ENCODE peak calls at places on chromosomes 5 and 9, in seven cellular contexts. G is mucosa of gallbladder; S is fibroblast of lung; A is NCI-H187; R is activated naive CD4-positive, alpha-beta T cell treated with anti-CD3 and anti-CD28 coated beads, Interleukin-2, amount 50 U/mL, for 72 hours; I is body of pancreas; J is activated CD4-positive, alpha-beta T cell treated with anti-CD3 and anti-CD28 coated beads for 48 hours. E is an unnamed sample.

GRCh38 chr5:135034963-135035677 is 1.1 kb upstream of the PITX1 start:
- DNase-seq in A (no peak), G (no peak), I (no peak), R (no peak), S (no peak), J (no peak), E (no peak)

GRCh38 chr9:108852089-108852488 is 3.7 kb downstream of the ACTL7B start:
- DNase-seq in A (no peak), G (no peak), R (no peak), J (no peak), I (no peak), S (no peak), E (no peak)

GRCh38 chr5:1660511-1660910 is 136.8 kb upstream of the LPCAT1 start:
- DNase-seq in G (no peak), J (no peak), R (no peak), I (no peak), S (no peak), A (no peak), E (no peak)

GRCh38 chr5:131538177-131538593 is 96.8 kb downstream of the RAPGEF6 start:
- DNase-seq in S (peak), I (no peak), J (no peak), A (no peak), R (no peak), G (no peak), E (no peak)

GRCh38 chr5:36300927-36301540 is 668 bp downstream of the RANBP3L start:
- DNase-seq in G (no peak), J (peak), A (no peak), R (no peak), S (no peak), I (peak), E (no peak)

GRCh38 chr9:71562140-71562539 is 206.2 kb downstream of the CEMIP2 start:
- DNase-seq in G (no peak), R (no peak), S (no peak), I (no peak), A (no peak), J (no peak), E (no peak)

GRCh38 chr5:147177125-147177840 is 57.5 kb upstream of the STK32A start:
- DNase-seq in I (no peak), R (no peak), G (no peak), A (no peak), J (no peak), S (no peak), E (no peak)

GRCh38 chr5:178499352-178499751 is 90.8 kb downstream of the COL23A1 start:
- DNase-seq in S (no peak), G (no peak), I (no peak), A (no peak), R (no peak), J (no peak), E (no peak)

GRCh38 chr5:163569284-163569683 is 63.9 kb downstream of the MAT2B start:
- DNase-seq in S (peak), A (no peak), G (no peak), J (no peak), I (no peak), R (no peak), E (no peak)

GRCh38 chr5:6202615-6203365 is 175.6 kb downstream of the MED10 start:
- DNase-seq in A (no peak), J (peak), I (no peak), R (no peak), G (no peak), S (no peak), E (peak)

GRCh38 chr5:178502401-178503100 is 87.6 kb downstream of the COL23A1 start:
- DNase-seq in I (no peak), A (no peak), S (peak), R (no peak), J (no peak), G (no peak), E (no peak)

GRCh38 chr9:130451509-130452388 is 7.0 kb downstream of the ASS1 start:
- DNase-seq in J (peak), I (peak), G (peak), S (peak), R (peak), A (peak), E (no peak)

GRCh38 chr9:129197978-129198736 is 20.1 kb upstream of the IER5L start:
- DNase-seq in G (no peak), J (no peak), S (peak), A (no peak), I (peak), R (no peak), E (no peak)

GRCh38 chr9:134331186-134332025 is 5.2 kb downstream of the RXRA start:
- DNase-seq in J (no peak), I (no peak), G (no peak), R (no peak), S (no peak), A (no peak), E (no peak)

GRCh38 chr9:81852820-81853219 is 75.4 kb upstream of the SPATA31D4 start:
- DNase-seq in G (no peak), I (no peak), S (no peak), J (no peak), R (no peak), A (no peak), E (no peak)

GRCh38 chr9:68873179-68873578 is 140.7 kb downstream of the PRKACG start:
- DNase-seq in R (no peak), A (no peak), G (no peak), I (no peak), J (no peak), S (no peak), E (no peak)

GRCh38 chr9:22030101-22030598 is 21.0 kb upstream of the CDKN2B start:
- DNase-seq in G (no peak), A (no peak), I (no peak), S (peak), J (no peak), R (no peak), E (peak)

GRCh38 chr5:15807861-15808260 is 307.9 kb downstream of the FBXL7 start:
- DNase-seq in I (peak), S (peak), J (no peak), A (no peak), G (no peak), R (no peak), E (no peak)

GRCh38 chr9:126452036-126452595 is 125.5 kb downstream of the MVB12B start:
- DNase-seq in G (no peak), J (no peak), R (no peak), S (no peak), I (no peak), A (no peak), E (no peak)

GRCh38 chr5:3202570-3202969 is 393.1 kb upstream of the IRX1 start:
- DNase-seq in I (no peak), S (no peak), R (no peak), A (no peak), G (no peak), J (no peak), E (no peak)

GRCh38 chr5:38872826-38873225 is 27.0 kb downstream of the OSMR start:
- DNase-seq in R (no peak), G (no peak), S (no peak), J (no peak), A (no peak), I (no peak), E (no peak)

GRCh38 chr5:9877473-9877872 is 247.3 kb upstream of the TAS2R1 start:
- DNase-seq in I (no peak), R (no peak), S (no peak), A (no peak), J (no peak), G (no peak), E (no peak)

GRCh38 chr5:73792687-73793320 is 166.8 kb downstream of the ARHGEF28 start:
- DNase-seq in G (peak), J (peak), I (peak), R (peak), S (peak), A (peak), E (peak)

GRCh38 chr9:79129865-79130480 is 441.8 kb upstream of the TLE4 start:
- DNase-seq in A (no peak), J (peak), I (peak), G (peak), R (peak), S (peak), E (peak)

GRCh38 chr9:99071313-99072039 is 33.4 kb upstream of the TGFBR1 start:
- DNase-seq in S (no peak), J (no peak), R (no peak), A (no peak), I (no peak), G (no peak), E (no peak)

GRCh38 chr5:116709082-116709481 is 134.5 kb upstream of the SEMA6A start:
- DNase-seq in J (no peak), A (no peak), G (no peak), R (no peak), I (no peak), S (no peak), E (peak)

GRCh38 chr5:149853019-149853648 is 91.5 kb downstream of the PDE6A start:
- DNase-seq in A (no peak), I (peak), R (peak), J (peak), S (peak), G (peak), E (peak)

GRCh38 chr9:128310461-128310860 is 11.8 kb downstream of the TRUB2 start:
- DNase-seq in I (no peak), J (no peak), G (no peak), S (no peak), R (no peak), A (no peak), E (no peak)

GRCh38 chr5:142743677-142744441 is 26.3 kb upstream of the ARHGAP26 start:
- DNase-seq in R (no peak), A (no peak), S (no peak), J (no peak), I (no peak), G (no peak), E (no peak)

GRCh38 chr9:100580255-100580654 is 2.4 kb downstream of the CAVIN4 start:
- DNase-seq in I (no peak), R (no peak), J (no peak), S (no peak), A (no peak), G (no peak), E (no peak)